ENCODE peak calls at places on chromosomes 5 and 9, in ten cellular contexts. H is nephron progenitor cell; G is PC-9; K is kidney tubule cell; U is type B pancreatic cell; A is T-helper 2 cell; T is NCI-H510A; E is activated CD8-positive, alpha-beta T cell treated with anti-CD3 and anti-CD28 coated beads for 36 hours; X is KBM-7; W is KG1. P is an unnamed sample.

GRCh38 chr9:79165006-79165405 is 406.8 kb upstream of the TLE4 start:
- DNase-seq in H (no peak), G (no peak), K (no peak), U (no peak), A (no peak), T (no peak), E (no peak), X (no peak), W (no peak), P (peak; percentile 56)

GRCh38 chr5:113693205-113693553 is 179.7 kb downstream of the YTHDC2 start:
- DNase-seq in H (peak; percentile 51), G (no peak), K (no peak), U (no peak), A (no peak), T (no peak), E (no peak), X (no peak), W (no peak), P (no peak)

GRCh38 chr5:96327728-96328127 is 105.3 kb downstream of the PCSK1 start:
- DNase-seq in H (no peak), G (no peak), K (no peak), U (no peak), A (no peak), T (no peak), E (no peak), X (no peak), W (no peak), P (no peak)

GRCh38 chr5:61623401-61624069 is 291.5 kb downstream of the ZSWIM6 start:
- DNase-seq in H (no peak), G (no peak), K (no peak), U (no peak), A (no peak), T (no peak), E (peak; percentile 7), X (peak; percentile 8), W (no peak), P (no peak)

GRCh38 chr5:87627360-87627759 is 214.6 kb upstream of the CCNH start:
- DNase-seq in H (no peak), G (no peak), K (no peak), U (no peak), A (no peak), T (no peak), E (no peak), X (no peak), W (no peak), P (no peak)

GRCh38 chr5:74232281-74232680 is 408.2 kb downstream of the ENC1 start:
- DNase-seq in H (no peak), G (peak; percentile 52), K (peak; percentile 97), U (no peak), A (no peak), T (no peak), E (peak; percentile 6), X (no peak), W (no peak), P (peak; percentile 99)

GRCh38 chr9:94084314-94084713 is at the start of gene PTPDC1:
- DNase-seq in H (peak; percentile 41), G (peak; percentile 6), K (peak; percentile 50), U (no peak), A (no peak), T (peak; percentile 70), E (no peak), X (peak; percentile 8), W (no peak), P (peak; percentile 9)

GRCh38 chr5:134549714-134550113 is 24.2 kb downstream of the JADE2 start:
- DNase-seq in H (no peak), G (no peak), K (peak; percentile 59), U (no peak), A (no peak), T (no peak), E (peak; percentile 48), X (no peak), W (no peak), P (peak; percentile 27)

GRCh38 chr5:111972548-111972947 is 215.6 kb upstream of the NREP start:
- DNase-seq in H (no peak), G (no peak), K (no peak), U (no peak), A (no peak), T (no peak), E (no peak), X (no peak), W (no peak), P (no peak)

GRCh38 chr9:3292311-3292710 is 233.5 kb downstream of the RFX3 start:
- DNase-seq in H (no peak), G (no peak), K (no peak), U (no peak), A (no peak), T (no peak), E (no peak), X (no peak), W (no peak), P (no peak)

GRCh38 chr5:128854931-128855330 is 110.4 kb upstream of the SLC27A6 start:
- DNase-seq in H (no peak), G (no peak), K (no peak), U (no peak), A (no peak), T (no peak), E (no peak), X (no peak), W (no peak), P (no peak)

GRCh38 chr5:32174011-32174866 is at the start of gene GOLPH3:
- DNase-seq in H (peak; percentile 94), G (peak; percentile 98), K (peak; percentile 93), U (peak; percentile 95), A (peak; percentile 78), T (peak; percentile 85), E (peak; percentile 97), X (peak; percentile 93), W (peak; percentile 67), P (peak; percentile 88)

GRCh38 chr9:2307480-2307879 is 292.3 kb downstream of the SMARCA2 start:
- DNase-seq in H (no peak), G (no peak), K (peak; percentile 83), U (no peak), A (no peak), T (no peak), E (no peak), X (no peak), W (no peak), P (peak; percentile 44)

GRCh38 chr5:59356813-59357381 is 536.6 kb downstream of the PDE4D start:
- DNase-seq in H (peak; percentile 39), G (no peak), K (no peak), U (no peak), A (no peak), T (no peak), E (no peak), X (peak; percentile 53), W (no peak), P (no peak)

GRCh38 chr9:99851028-99851822 is 29.5 kb downstream of the NR4A3 start:
- DNase-seq in H (no peak), G (no peak), K (no peak), U (no peak), A (no peak), T (no peak), E (peak; percentile 72), X (no peak), W (no peak), P (no peak)

GRCh38 chr9:113350937-113351336 is 1.6 kb downstream of the BSPRY start:
- DNase-seq in H (no peak), G (no peak), K (peak; percentile 30), U (no peak), A (no peak), T (no peak), E (peak; percentile 77), X (peak; percentile 87), W (no peak), P (no peak)

GRCh38 chr5:150458819-150459557 is 9.4 kb upstream of the RPS14 start:
- DNase-seq in H (peak; percentile 94), G (peak; percentile 90), K (peak; percentile 78), U (peak; percentile 90), A (peak; percentile 83), T (peak; percentile 44), E (peak; percentile 88), X (peak; percentile 75), W (peak; percentile 6), P (peak; percentile 39)

GRCh38 chr5:179825655-179826182 is 5.0 kb downstream of the SQSTM1 start:
- DNase-seq in H (no peak), G (no peak), K (peak; percentile 39), U (no peak), A (no peak), T (no peak), E (no peak), X (no peak), W (no peak), P (no peak)

GRCh38 chr9:112061152-112061740 is 113.9 kb downstream of the SUSD1 start:
- DNase-seq in H (no peak), G (peak; percentile 68), K (peak; percentile 98), U (no peak), A (no peak), T (no peak), E (peak; percentile 65), X (peak; percentile 94), W (no peak), P (peak; percentile 97)

GRCh38 chr5:91170266-91170665 is 212.9 kb downstream of the ARRDC3 start:
- DNase-seq in H (no peak), G (no peak), K (peak; percentile 38), U (no peak), A (no peak), T (no peak), E (no peak), X (no peak), W (no peak), P (peak; percentile 72)

GRCh38 chr5:35963381-35963843 is 25.0 kb upstream of the CAPSL start:
- DNase-seq in H (peak; percentile 17), G (no peak), K (peak; percentile 30), U (no peak), A (no peak), T (no peak), E (peak; percentile 27), X (peak; percentile 66), W (no peak), P (peak; percentile 7)

GRCh38 chr9:714675-715074 is 126.8 kb upstream of the DMRT1 start:
- DNase-seq in H (no peak), G (no peak), K (no peak), U (no peak), A (no peak), T (no peak), E (no peak), X (no peak), W (no peak), P (no peak)

P was measured in mammary epithelial cell.